ENCODE peak calls at places on chromosomes 2 and 18, in eight cellular contexts. A is cardiac muscle cell, Z is BE2C, D is left ventricle myocardium inferior, N is fibroblast of lung, R is right cardiac atrium, Y is HCT116, C is GM12865. E is an unnamed sample.
A peak's percentile ranks its signal among the peaks of the same experiment; 100 is the strongest.

GRCh38 chr2:43269706-43270105 is 43.3 kb upstream of the ZFP36L2 start:
- DNase-seq in A (peak; percentile 49), Z (no peak), D (peak; percentile 79), N (peak; percentile 97), R (peak; percentile 85), Y (no peak), C (no peak), E (no peak)

GRCh38 chr2:7924033-7924762 is 757.7 kb upstream of the ID2 start:
- DNase-seq in A (no peak), Z (no peak), D (no peak), N (no peak), R (no peak), Y (no peak), C (no peak), E (no peak)

GRCh38 chr2:181172676-181173075 is 192.3 kb downstream of the UBE2E3 start:
- DNase-seq in A (no peak), Z (no peak), D (no peak), N (no peak), R (no peak), Y (no peak), C (no peak), E (no peak)

GRCh38 chr18:12420831-12421421 is 13.2 kb downstream of the PRELID3A start:
- DNase-seq in A (peak; percentile 46), Z (peak; percentile 53), D (no peak), N (no peak), R (peak; percentile 56), Y (no peak), C (peak; percentile 16), E (peak; percentile 80)

GRCh38 chr18:67385455-67385854 is 131.1 kb downstream of the DSEL start:
- DNase-seq in A (no peak), Z (no peak), D (no peak), N (peak; percentile 8), R (no peak), Y (no peak), C (no peak), E (no peak)

GRCh38 chr2:166516712-166517303 is 22.8 kb upstream of the SCN7A start:
- DNase-seq in A (peak; percentile 62), Z (peak; percentile 33), D (no peak), N (peak; percentile 56), R (no peak), Y (no peak), C (peak; percentile 5), E (peak; percentile 42)

GRCh38 chr2:884027-884748 is 66.5 kb upstream of the SNTG2 start:
- DNase-seq in A (no peak), Z (no peak), D (no peak), N (no peak), R (no peak), Y (no peak), C (no peak), E (no peak)

GRCh38 chr2:75146221-75146902 is 53.0 kb downstream of the TACR1 start:
- DNase-seq in A (no peak), Z (no peak), D (no peak), N (no peak), R (no peak), Y (no peak), C (no peak), E (no peak)

GRCh38 chr2:55782528-55783173 is 89.0 kb upstream of the PNPT1 start:
- DNase-seq in A (no peak), Z (no peak), D (no peak), N (no peak), R (no peak), Y (no peak), C (no peak), E (no peak)

GRCh38 chr2:38601463-38602135 is 1.1 kb downstream of the HNRNPLL start:
- DNase-seq in A (peak; percentile 35), Z (no peak), D (no peak), N (peak; percentile 53), R (no peak), Y (no peak), C (no peak), E (no peak)

GRCh38 chr2:117856415-117857210 is 42.1 kb downstream of the DDX18 start:
- DNase-seq in A (no peak), Z (no peak), D (no peak), N (peak; percentile 88), R (no peak), Y (peak; percentile 15), C (no peak), E (no peak)

GRCh38 chr2:53856272-53856671 is 3.5 kb downstream of the GPR75 start:
- DNase-seq in A (peak; percentile 2), Z (no peak), D (no peak), N (no peak), R (no peak), Y (no peak), C (no peak), E (no peak)

GRCh38 chr2:20050104-20050711 is 1.2 kb downstream of the LAPTM4A start:
- DNase-seq in A (no peak), Z (no peak), D (no peak), N (peak; percentile 85), R (no peak), Y (no peak), C (peak; percentile 58), E (peak; percentile 9)

GRCh38 chr2:26197516-26197915 is 24.6 kb downstream of the GAREM2 start:
- DNase-seq in A (no peak), Z (no peak), D (no peak), N (no peak), R (no peak), Y (no peak), C (no peak), E (no peak)

GRCh38 chr2:172021955-172022354 is 22.2 kb downstream of the METAP1D start:
- DNase-seq in A (peak; percentile 3), Z (no peak), D (no peak), N (peak; percentile 45), R (no peak), Y (no peak), C (no peak), E (peak; percentile 27)

GRCh38 chr2:120771556-120772208 is 36.0 kb downstream of the GLI2 start:
- DNase-seq in A (no peak), Z (peak; percentile 50), D (peak; percentile 51), N (peak; percentile 91), R (peak; percentile 86), Y (no peak), C (no peak), E (no peak)

GRCh38 chr2:218332920-218333645 is 23.6 kb upstream of the CATIP start:
- DNase-seq in A (no peak), Z (no peak), D (no peak), N (peak; percentile 11), R (no peak), Y (no peak), C (peak; percentile 15), E (no peak)

GRCh38 chr2:96510931-96511595 is 5.9 kb upstream of the NEURL3 start:
- DNase-seq in A (no peak), Z (no peak), D (no peak), N (no peak), R (no peak), Y (no peak), C (no peak), E (no peak)

GRCh38 chr2:28160986-28161425 is 231.7 kb upstream of the FOSL2 start:
- DNase-seq in A (no peak), Z (no peak), D (no peak), N (peak; percentile 80), R (no peak), Y (no peak), C (no peak), E (no peak)

GRCh38 chr2:26438526-26438925 is 36.8 kb downstream of the DRC1 start:
- DNase-seq in A (no peak), Z (no peak), D (no peak), N (no peak), R (peak; percentile 2), Y (no peak), C (no peak), E (no peak)

GRCh38 chr2:173401716-173402326 is 47.1 kb downstream of the CDCA7 start:
- DNase-seq in A (peak; percentile 33), Z (no peak), D (no peak), N (no peak), R (no peak), Y (no peak), C (no peak), E (peak; percentile 19)
- H3K4me3 ChIP-seq in A (peak overlapping the region; percentile 16), Z (no peak overlapping the region), D (peak overlapping the region; percentile 48), N (no peak overlapping the region), R (peak overlapping the region; percentile 44), Y (peak overlapping the region; percentile 35), C (no peak overlapping the region), E (peak overlapping the region; percentile 12)

GRCh38 chr2:161178756-161179155 is 18.5 kb downstream of the TANK start:
- DNase-seq in A (no peak), Z (no peak), D (no peak), N (no peak), R (no peak), Y (no peak), C (no peak), E (no peak)
- H3K4me3 ChIP-seq in A (no peak overlapping the region), Z (no peak overlapping the region), D (no peak overlapping the region), N (no peak overlapping the region), R (no peak overlapping the region), Y (no peak overlapping the region), C (no peak overlapping the region), E (no peak overlapping the region)

GRCh38 chr2:159044804-159045286 is 76.4 kb downstream of the TANC1 start:
- DNase-seq in A (no peak), Z (no peak), D (no peak), N (peak; percentile 49), R (peak; percentile 76), Y (no peak), C (no peak), E (no peak)
- H3K4me3 ChIP-seq in A (no peak overlapping the region), Z (no peak overlapping the region), D (no peak overlapping the region), N (no peak overlapping the region), R (no peak overlapping the region), Y (no peak overlapping the region), C (no peak overlapping the region), E (no peak overlapping the region)

GRCh38 chr2:207162319-207162718 is 3.4 kb downstream of the KLF7 start:
- DNase-seq in A (no peak), Z (no peak), D (no peak), N (peak; percentile 40), R (no peak), Y (no peak), C (no peak), E (no peak)

GRCh38 chr2:207163053-207163814 is 2.5 kb downstream of the KLF7 start:
- DNase-seq in A (no peak), Z (no peak), D (no peak), N (peak; percentile 89), R (no peak), Y (peak; percentile 74), C (no peak), E (no peak)

GRCh38 chr2:207161247-207161646 is 4.5 kb downstream of the KLF7 start:
- DNase-seq in A (no peak), Z (peak; percentile 35), D (no peak), N (peak; percentile 18), R (no peak), Y (no peak), C (no peak), E (no peak)

GRCh38 chr2:207160115-207160514 is 5.6 kb downstream of the KLF7 start:
- DNase-seq in A (peak; percentile 67), Z (no peak), D (no peak), N (peak; percentile 39), R (no peak), Y (no peak), C (no peak), E (no peak)

GRCh38 chr2:207161724-207162123 is 4.0 kb downstream of the KLF7 start:
- DNase-seq in A (no peak), Z (no peak), D (no peak), N (peak; percentile 69), R (no peak), Y (no peak), C (no peak), E (no peak)
- H3K4me3 ChIP-seq in A (no peak overlapping the region), Z (peak overlapping the region; percentile 97), D (peak overlapping the region; percentile 85), N (no peak overlapping the region), R (no peak overlapping the region), Y (no peak overlapping the region), C (no peak overlapping the region), E (no peak overlapping the region)

E was measured in HAP-1.